ENCODE peak calls at places on chromosomes 7 and 10, in seven cellular contexts. A is activated CD4-positive, alpha-beta T cell treated with anti-CD3 and anti-CD28 coated beads for 24 hours; B is KBM-7; Y is stromal cell of bone marrow; O is NAMALWA; H is right atrium auricular region; X is activated naive CD4-positive, alpha-beta T cell. R is an unnamed sample.

GRCh38 chr7:30596043-30596641 is 1.5 kb downstream of the GARS1 start:
- DNase-seq in B (peak; percentile 47), Y (no peak), A (no peak), H (no peak), X (no peak), O (peak; percentile 83), R (no peak)

GRCh38 chr10:97065128-97065527 is 120.6 kb downstream of the SLIT1 start:
- DNase-seq in X (no peak), O (no peak), Y (no peak), H (no peak), A (no peak), B (no peak), R (no peak)

GRCh38 chr10:788796-789748 is 99.6 kb upstream of the DIP2C start:
- DNase-seq in X (no peak), H (peak; percentile 82), B (no peak), A (no peak), Y (peak; percentile 50), O (no peak), R (peak; percentile 78)

GRCh38 chr7:24290004-24290641 is 6.1 kb downstream of the NPY start:
- DNase-seq in A (peak; percentile 14), Y (peak; percentile 21), X (no peak), O (peak; percentile 95), B (peak; percentile 60), H (no peak), R (no peak)

GRCh38 chr10:121217331-121217730 is 366.2 kb downstream of the WDR11 start:
- DNase-seq in O (no peak), H (no peak), Y (no peak), B (no peak), A (no peak), X (no peak), R (no peak)

GRCh38 chr10:86266446-86267242 is 100.0 kb downstream of the GRID1 start:
- DNase-seq in H (no peak), O (no peak), A (no peak), X (no peak), Y (no peak), B (no peak), R (no peak)

GRCh38 chr7:107890493-107890961 is 456 bp upstream of the DLD start:
- DNase-seq in X (no peak), B (no peak), A (no peak), H (no peak), O (no peak), Y (no peak), R (no peak)

GRCh38 chr10:122475581-122475980 is 14.2 kb downstream of the HTRA1 start:
- DNase-seq in H (no peak), B (no peak), A (no peak), O (no peak), Y (no peak), X (no peak), R (no peak)

GRCh38 chr10:23192396-23192740 is 256 bp downstream of the PTF1A start:
- DNase-seq in X (no peak), A (no peak), H (no peak), B (no peak), Y (no peak), O (no peak), R (no peak)

GRCh38 chr7:101678713-101679112 is 49.6 kb upstream of the MYL10 start:
- DNase-seq in O (no peak), Y (peak; percentile 58), X (no peak), B (no peak), A (no peak), H (no peak), R (peak; percentile 46)

GRCh38 chr7:132298782-132299181 is 277.5 kb downstream of the PLXNA4 start:
- DNase-seq in O (no peak), B (no peak), H (no peak), X (no peak), Y (peak; percentile 32), A (no peak), R (no peak)

GRCh38 chr10:6607187-6607586 is 27.1 kb upstream of the PRKCQ start:
- DNase-seq in X (no peak), H (no peak), O (no peak), A (no peak), B (no peak), Y (no peak), R (no peak)

GRCh38 chr7:128791121-128791967 is 424 bp upstream of the CCDC136 start:
- DNase-seq in X (peak; percentile 75), H (no peak), A (peak; percentile 55), Y (no peak), B (peak; percentile 53), O (peak; percentile 86), R (peak; percentile 58)

GRCh38 chr10:31034041-31034918 is 2.6 kb upstream of the ZNF438 start:
- DNase-seq in O (no peak), A (no peak), B (no peak), X (no peak), H (no peak), Y (peak; percentile 82), R (peak; percentile 33)

GRCh38 chr7:103391976-103392375 is 44.5 kb downstream of the PSMC2 start:
- DNase-seq in H (no peak), A (no peak), Y (no peak), X (no peak), O (no peak), B (no peak), R (no peak)

GRCh38 chr7:159015081-159015893 is 129.4 kb downstream of the VIPR2 start:
- DNase-seq in O (no peak), B (no peak), H (peak; percentile 82), Y (peak; percentile 15), A (no peak), X (no peak), R (peak; percentile 72)

GRCh38 chr10:132616170-132616994 is 78.8 kb downstream of the INPP5A start:
- DNase-seq in X (peak; percentile 27), A (peak; percentile 32), B (no peak), O (no peak), H (no peak), Y (no peak), R (no peak)

GRCh38 chr10:101485681-101486554 is 102.1 kb downstream of the POLL start:
- DNase-seq in O (no peak), B (no peak), H (no peak), X (no peak), A (no peak), Y (no peak), R (peak; percentile 36)

GRCh38 chr7:99943641-99944507 is 14.5 kb upstream of the GJC3 start:
- DNase-seq in A (no peak), O (no peak), B (no peak), Y (no peak), H (no peak), X (no peak), R (no peak)

GRCh38 chr7:12017046-12017445 is 185.0 kb upstream of the THSD7A start:
- DNase-seq in X (no peak), O (no peak), H (no peak), B (no peak), Y (no peak), A (no peak), R (no peak)

GRCh38 chr10:95408148-95408930 is 117.5 kb upstream of the PDLIM1 start:
- DNase-seq in B (no peak), A (no peak), H (peak; percentile 59), O (no peak), Y (no peak), X (no peak), R (no peak)

GRCh38 chr7:95472521-95473160 is 13.1 kb upstream of the ASB4 start:
- DNase-seq in O (no peak), X (no peak), A (no peak), Y (peak; percentile 63), H (no peak), B (peak; percentile 10), R (no peak)

GRCh38 chr10:30047430-30047829 is 12.0 kb downstream of the JCAD start:
- DNase-seq in Y (no peak), A (no peak), X (no peak), O (no peak), B (no peak), H (no peak), R (no peak)

GRCh38 chr7:112089551-112089950 is 116.6 kb downstream of the DOCK4 start:
- DNase-seq in H (no peak), O (no peak), B (no peak), X (no peak), Y (no peak), A (no peak), R (no peak)

GRCh38 chr10:22712959-22713852 is 1.2 kb downstream of the PIP4K2A start:
- DNase-seq in H (no peak), O (peak; percentile 25), B (peak; percentile 40), A (no peak), X (peak; percentile 32), Y (no peak), R (no peak)

GRCh38 chr7:93943816-93944540 is 22.4 kb downstream of the GNG11 start:
- DNase-seq in O (no peak), Y (no peak), B (no peak), A (no peak), H (no peak), X (no peak), R (no peak)

GRCh38 chr10:95341716-95342130 is 50.9 kb upstream of the PDLIM1 start:
- DNase-seq in H (no peak), B (no peak), A (no peak), Y (no peak), X (no peak), O (no peak), R (no peak)

GRCh38 chr10:24331457-24331856 is 122.5 kb downstream of the KIAA1217 start:
- DNase-seq in A (no peak), H (no peak), O (no peak), X (no peak), B (no peak), Y (no peak), R (peak; percentile 75)

GRCh38 chr7:42947531-42947930 is 15.4 kb downstream of the MRPL32 start:
- DNase-seq in H (no peak), A (no peak), O (no peak), B (no peak), Y (no peak), X (no peak), R (no peak)

GRCh38 chr7:50492770-50493519 is 42.8 kb upstream of the FIGNL1 start:
- DNase-seq in X (no peak), B (no peak), Y (no peak), A (no peak), H (no peak), O (no peak), R (no peak)

GRCh38 chr7:96241834-96242233 is 80.1 kb downstream of the SLC25A13 start:
- DNase-seq in O (no peak), X (no peak), H (no peak), B (peak; percentile 72), Y (no peak), A (no peak), R (no peak)

GRCh38 chr10:119189811-119190282 is 11.2 kb upstream of the PRDX3 start:
- DNase-seq in B (peak; percentile 67), H (no peak), A (no peak), X (no peak), Y (no peak), O (no peak), R (no peak)

GRCh38 chr10:121281576-121281975 is 316.7 kb downstream of the FGFR2 start:
- DNase-seq in O (no peak), A (no peak), H (no peak), Y (peak; percentile 6), B (no peak), X (no peak), R (no peak)

GRCh38 chr7:129438839-129439640 is 4.8 kb downstream of the STRIP2 start:
- DNase-seq in X (no peak), O (no peak), B (no peak), H (no peak), Y (peak; percentile 60), A (peak; percentile 56), R (no peak)

GRCh38 chr7:99864041-99864440 is 12.8 kb downstream of the OR2AE1 start:
- DNase-seq in B (no peak), Y (no peak), H (no peak), A (no peak), X (no peak), O (no peak), R (no peak)

GRCh38 chr7:52775881-52776280 is 259.6 kb upstream of the POM121L12 start:
- DNase-seq in A (no peak), X (no peak), O (no peak), Y (no peak), B (no peak), H (no peak), R (no peak)

GRCh38 chr10:86258940-86259339 is 107.7 kb downstream of the GRID1 start:
- DNase-seq in X (no peak), B (no peak), Y (no peak), H (no peak), A (no peak), O (no peak), R (no peak)

GRCh38 chr10:128802062-128802461 is 665.0 kb upstream of the MGMT start:
- DNase-seq in X (no peak), O (no peak), H (no peak), B (no peak), Y (no peak), A (no peak), R (no peak)

R was measured in gastrocnemius medialis.